ENCODE peak calls at places on chromosomes 3 and 15, in four cellular contexts. H, I, A and M are unnamed samples. For H3K27me3, the result is how much of the 10 kb centered on the place peaks cover.

GRCh38 chr15:81360491-81360890 is 13.5 kb downstream of the TMC3 start:
- DNase-seq in I (no peak), H (no peak), A (no peak), M (no peak)

GRCh38 chr3:151443583-151443982 is 17.3 kb downstream of the IGSF10 start:
- DNase-seq in I (no peak), A (no peak), H (no peak), M (no peak)

GRCh38 chr3:174441588-174442316 is 417.4 kb upstream of the NAALADL2 start:
- DNase-seq in A (no peak), H (no peak), I (no peak), M (no peak)

GRCh38 chr3:54173371-54173770 is 51.0 kb downstream of the CACNA2D3 start:
- DNase-seq in I (no peak), H (no peak), A (no peak), M (no peak)

GRCh38 chr15:77243716-77244401 is 172.9 kb upstream of the TSPAN3 start:
- DNase-seq in I (no peak), H (no peak), A (no peak), M (no peak)

GRCh38 chr3:18618723-18619122 is 193.6 kb upstream of the SATB1 start:
- DNase-seq in A (no peak), H (no peak), I (no peak), M (no peak)

GRCh38 chr3:148605551-148605950 is 92.2 kb upstream of the AGTR1 start:
- DNase-seq in H (no peak), A (no peak), I (no peak), M (no peak)

GRCh38 chr3:69212411-69213160 is 90.2 kb upstream of the LMOD3 start:
- DNase-seq in I (no peak), H (no peak), A (no peak), M (no peak)

GRCh38 chr15:41474941-41475340 is 18.7 kb upstream of the ITPKA start:
- DNase-seq in A (no peak), I (no peak), H (no peak), M (no peak)

GRCh38 chr15:52103217-52104207 is 9.1 kb downstream of the BCL2L10 start:
- DNase-seq in A (no peak), H (peak), I (peak), M (peak)

GRCh38 chr15:64156652-64157331 is 5.3 kb downstream of the SNX22 start:
- DNase-seq in H (no peak), A (no peak), I (no peak), M (no peak)

GRCh38 chr3:142866841-142867631 is 21.8 kb downstream of the PCOLCE2 start:
- DNase-seq in I (peak), H (no peak), A (no peak), M (no peak)

GRCh38 chr15:89330119-89330518 is 4.5 kb downstream of the POLG start:
- DNase-seq in H (no peak), A (no peak), I (no peak), M (no peak)

GRCh38 chr3:123749716-123750115 is 134.4 kb downstream of the MYLK start:
- DNase-seq in A (no peak), H (no peak), I (peak), M (no peak)

GRCh38 chr3:43289401-43289800 is 3.1 kb downstream of the SNRK start:
- DNase-seq in H (no peak), I (no peak), A (no peak), M (no peak)
- H3K4me3 ChIP-seq in H (no peak), I (no peak), A (peak), M (no peak)

GRCh38 chr15:39508536-39508935 is 72.3 kb upstream of the THBS1 start:
- DNase-seq in I (peak), H (no peak), A (no peak), M (no peak)

GRCh38 chr15:39511915-39512260 is 69.0 kb upstream of the THBS1 start:
- DNase-seq in A (no peak), I (no peak), H (no peak), M (peak)

GRCh38 chr15:39509941-39510845 is 70.7 kb upstream of the THBS1 start:
- DNase-seq in A (no peak), I (no peak), H (no peak), M (no peak)

GRCh38 chr15:39514933-39515332 is 65.9 kb upstream of the THBS1 start:
- DNase-seq in A (no peak), H (no peak), I (no peak), M (no peak)

DNA sequence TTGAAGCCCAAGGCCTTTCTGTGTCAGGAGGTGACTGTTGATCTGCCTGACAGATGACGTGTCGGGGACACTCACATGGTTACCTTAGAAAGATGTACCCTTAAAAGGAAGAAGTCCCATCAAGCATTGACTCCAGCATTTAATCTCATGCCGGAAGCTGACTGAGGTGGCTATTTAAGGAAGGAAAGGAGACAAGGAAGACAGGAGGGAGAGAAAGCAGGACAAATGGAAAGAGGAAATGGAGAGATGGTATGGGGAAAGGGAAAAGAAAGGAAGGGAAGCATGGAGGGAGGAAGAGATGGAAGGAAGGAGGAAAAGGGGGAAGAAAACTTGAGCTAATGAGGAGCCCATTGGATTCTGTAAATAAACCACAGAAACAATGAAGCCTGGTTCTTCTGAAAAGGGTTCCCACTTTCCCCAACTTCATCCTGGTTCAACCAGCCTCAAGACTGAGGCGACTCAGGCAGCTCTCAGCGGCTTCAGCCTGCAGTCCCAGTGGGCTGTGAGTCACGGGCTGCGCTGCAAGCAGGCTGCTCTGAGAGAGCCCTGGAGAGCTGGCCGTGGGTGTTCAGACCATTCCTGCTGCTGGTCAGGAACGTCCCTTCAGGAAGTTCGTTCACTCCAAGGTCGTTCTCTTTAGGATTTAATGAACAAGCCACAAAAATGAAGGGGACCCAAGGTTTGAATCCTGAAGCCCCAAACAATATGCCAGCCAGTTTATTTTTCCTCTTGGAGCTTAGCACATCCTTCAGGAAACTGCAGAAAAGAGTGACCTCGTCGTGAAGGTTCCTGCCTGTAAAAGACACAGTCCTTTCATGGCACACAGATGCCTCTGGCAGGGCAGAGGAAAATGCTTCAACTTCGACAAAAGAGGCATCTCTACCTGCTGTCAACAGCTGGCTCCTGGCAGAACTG is 69.6 kb upstream of the THBS1 start:
- DNase-seq in I (peak), A (no peak), H (peak), M (peak)
- H3K27ac ChIP-seq in I (no peak), A (no peak), H (no peak), M (no peak)

GRCh38 chr3:120907659-120908029 is 361 bp upstream of the STXBP5L start:
- DNase-seq in H (no peak), I (no peak), A (no peak), M (no peak)
- H3K27me3 ChIP-seq in H (under half), I (under half), A (under half), M (under half)

GRCh38 chr3:13482106-13482690 is 2.1 kb downstream of the HDAC11 start:
- DNase-seq in A (no peak), I (no peak), H (no peak), M (no peak)

GRCh38 chr3:13479332-13479581 is 849 bp upstream of the HDAC11 start:
- DNase-seq in I (no peak), A (no peak), H (peak), M (no peak)

GRCh38 chr3:13483286-13483685 is 3.2 kb downstream of the HDAC11 start:
- DNase-seq in H (no peak), I (no peak), A (no peak), M (no peak)

GRCh38 chr3:13479582-13480339 is at the start of gene HDAC11:
- DNase-seq in H (peak), I (peak), A (peak), M (peak)

GRCh38 chr3:13480340-13481318 is 523 bp downstream of the HDAC11 start:
- DNase-seq in H (peak), I (no peak), A (no peak), M (no peak)
- H3K4me3 ChIP-seq in H (peak), I (peak), A (peak), M (peak)

GRCh38 chr3:195699860-195700259 is 20.9 kb upstream of the MUC20 start:
- DNase-seq in H (no peak), I (no peak), A (no peak), M (no peak)

GRCh38 chr3:195698325-195699147 is 22.2 kb upstream of the MUC20 start:
- DNase-seq in I (no peak), H (no peak), A (no peak), M (no peak)

GRCh38 chr3:195697582-195698324 is 23.0 kb upstream of the MUC20 start:
- DNase-seq in I (no peak), H (no peak), A (no peak), M (peak)

GRCh38 chr3:195700319-195700718 is 20.5 kb upstream of the MUC20 start:
- DNase-seq in I (no peak), A (no peak), H (no peak), M (no peak)

DNA sequence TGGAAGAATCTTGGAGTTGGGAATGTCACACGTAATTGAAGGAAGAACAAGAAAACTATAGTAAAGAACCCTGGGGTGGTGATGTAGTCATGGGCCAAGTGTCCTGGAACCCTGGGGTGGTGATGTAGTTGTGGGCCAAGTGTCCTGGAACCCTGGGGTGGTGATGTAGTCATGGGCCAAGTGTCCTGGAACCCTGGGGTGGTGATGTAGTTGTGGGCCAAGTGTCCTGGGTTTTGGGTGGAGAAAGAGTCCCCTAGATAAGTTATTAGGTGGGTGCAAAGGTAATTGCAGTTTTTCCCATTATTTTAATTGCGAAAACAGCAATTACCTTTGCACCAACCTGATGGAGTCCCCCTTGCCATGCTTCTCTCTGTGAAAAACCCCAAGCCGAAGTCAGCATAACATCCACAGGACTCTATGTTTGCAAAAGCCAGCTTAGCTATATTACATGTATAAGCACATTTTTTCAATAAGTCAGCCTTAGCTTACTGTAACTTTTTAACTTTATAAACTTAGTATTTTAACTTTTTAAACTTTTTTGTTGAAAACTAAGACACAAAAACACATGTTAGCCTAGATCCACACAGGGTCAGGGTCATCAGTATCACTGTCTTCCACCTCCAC is 21.5 kb upstream of the MUC20 start:
- DNase-seq in A (no peak), I (no peak), H (no peak), M (no peak)
- H3K27ac ChIP-seq in A (no peak), I (no peak), H (no peak), M (no peak)

GRCh38 chr3:194389269-194389668 is 9.8 kb downstream of the GP5 start:
- DNase-seq in H (no peak), A (no peak), I (no peak), M (no peak)
- H3K27me3 ChIP-seq in H (under half), A (under half), I (under half), M (under half)

GRCh38 chr3:71585126-71585525 is 1.6 kb upstream of the FOXP1 start:
- DNase-seq in H (no peak), I (no peak), A (peak), M (no peak)
- H3K4me3 ChIP-seq in H (no peak), I (no peak), A (peak), M (no peak)

GRCh38 chr3:38755130-38755529 is 60.9 kb downstream of the SCN10A start:
- DNase-seq in A (no peak), I (no peak), H (no peak), M (no peak)

GRCh38 chr3:38758557-38758956 is 57.5 kb downstream of the SCN10A start:
- DNase-seq in I (no peak), H (no peak), A (no peak), M (no peak)

GRCh38 chr3:38756892-38757291 is 59.1 kb downstream of the SCN10A start:
- DNase-seq in I (no peak), A (no peak), H (no peak), M (no peak)
- H3K27ac ChIP-seq in I (no peak), A (no peak), H (no peak), M (no peak)